ENCODE peak calls at places on chromosome 9, in five cellular contexts. L is thoracic aorta, F is OCI-LY7, M is right lobe of liver, T is dorsolateral prefrontal cortex. Q is an unnamed sample.

GRCh38 chr9:70110194-70111041 is 66.8 kb downstream of the MAMDC2 start:
- DNase-seq in F (no peak), T (no peak), M (no peak), L (no peak), Q (no peak)

GRCh38 chr9:76537150-76537646 is 78.2 kb downstream of the GCNT1 start:
- DNase-seq in L (peak; percentile 3), T (no peak), F (no peak), M (no peak), Q (no peak)

GRCh38 chr9:132997591-132997990 is 19.1 kb downstream of the GFI1B start:
- DNase-seq in M (no peak), T (no peak), L (no peak), F (no peak), Q (no peak)

GRCh38 chr9:77708416-77708815 is 60.3 kb upstream of the GNA14 start:
- DNase-seq in T (no peak), L (no peak), M (no peak), F (no peak), Q (no peak)

GRCh38 chr9:121169094-121169601 is 32.5 kb downstream of the RAB14 start:
- DNase-seq in L (no peak), F (peak; percentile 20), M (no peak), T (no peak), Q (no peak)

GRCh38 chr9:4890242-4890641 is 94.8 kb upstream of the JAK2 start:
- DNase-seq in T (no peak), F (no peak), L (no peak), M (no peak), Q (no peak)

GRCh38 chr9:133059623-133060022 is 2.2 kb upstream of the CEL start:
- DNase-seq in F (peak; percentile 29), T (no peak), L (no peak), M (no peak), Q (no peak)

GRCh38 chr9:37229882-37230482 is 109.6 kb downstream of the ZCCHC7 start:
- DNase-seq in F (no peak), T (no peak), M (no peak), L (no peak), Q (no peak)

GRCh38 chr9:94511943-94512265 is 43.0 kb upstream of the PCAT7 start:
- DNase-seq in T (no peak), F (no peak), M (no peak), L (no peak), Q (no peak)

GRCh38 chr9:1434082-1434481 is 383.9 kb downstream of the DMRT2 start:
- DNase-seq in M (no peak), L (no peak), T (no peak), F (no peak), Q (no peak)

GRCh38 chr9:122445155-122445749 is 32.5 kb downstream of the OR1J1 start:
- DNase-seq in T (no peak), M (no peak), L (no peak), F (no peak), Q (no peak)

GRCh38 chr9:15137089-15137488 is 169.9 kb downstream of the TTC39B start:
- DNase-seq in M (no peak), T (no peak), F (no peak), L (no peak), Q (no peak)

GRCh38 chr9:122580360-122580759 is 2.8 kb downstream of the OR1L8 start:
- DNase-seq in M (no peak), L (no peak), T (no peak), F (no peak), Q (no peak)

GRCh38 chr9:106074006-106074405 is 379.7 kb downstream of the TMEM38B start:
- DNase-seq in T (no peak), L (no peak), M (no peak), F (no peak), Q (no peak)

GRCh38 chr9:10876333-10876732 is 263.5 kb upstream of the PTPRD start:
- DNase-seq in L (no peak), T (no peak), F (no peak), M (no peak), Q (no peak)

GRCh38 chr9:68704498-68704803 is 589 bp upstream of the PIP5K1B start:
- DNase-seq in L (no peak), F (no peak), T (no peak), M (no peak), Q (no peak)

GRCh38 chr9:106322741-106323140 is 540.2 kb upstream of the ZNF462 start:
- DNase-seq in M (no peak), T (no peak), F (no peak), L (no peak), Q (no peak)

GRCh38 chr9:114002986-114003740 is 74.9 kb downstream of the AMBP start:
- DNase-seq in F (no peak), L (no peak), M (no peak), T (no peak), Q (no peak)

GRCh38 chr9:116039893-116040292 is 113.7 kb upstream of the PAPPA start:
- DNase-seq in T (no peak), M (no peak), F (no peak), L (no peak), Q (no peak)

GRCh38 chr9:16275795-16276624 is 594.5 kb downstream of the BNC2 start:
- DNase-seq in T (peak; percentile 74), F (no peak), L (peak; percentile 41), M (peak; percentile 88), Q (no peak)

GRCh38 chr9:104788251-104788650 is 24.3 kb downstream of the NIPSNAP3B start:
- DNase-seq in T (no peak), F (no peak), L (no peak), M (no peak), Q (no peak)

GRCh38 chr9:17063535-17064135 is 71.2 kb upstream of the CNTLN start:
- DNase-seq in T (no peak), M (no peak), L (no peak), F (peak; percentile 43), Q (no peak)

GRCh38 chr9:126649477-126649876 is 35.7 kb downstream of the LMX1B start:
- DNase-seq in L (no peak), F (no peak), M (no peak), T (no peak), Q (no peak)

GRCh38 chr9:87497604-87498045 is at the start of gene DAPK1:
- DNase-seq in T (peak; percentile 62), M (peak; percentile 91), F (no peak), L (no peak), Q (no peak)

GRCh38 chr9:82606071-82606470 is 456.9 kb downstream of the RASEF start:
- DNase-seq in T (no peak), L (no peak), M (no peak), F (no peak), Q (no peak)

GRCh38 chr9:68919666-68920065 is 94.2 kb downstream of the PRKACG start:
- DNase-seq in L (no peak), F (peak; percentile 66), M (no peak), T (no peak), Q (no peak)

GRCh38 chr9:29969408-29969807 is 2396.1 kb upstream of the C9orf72 start:
- DNase-seq in F (no peak), T (no peak), M (no peak), L (no peak), Q (no peak)

GRCh38 chr9:37574241-37574721 is 1.9 kb downstream of the FBXO10 start:
- DNase-seq in L (no peak), T (no peak), F (no peak), M (no peak), Q (no peak)

DNA sequence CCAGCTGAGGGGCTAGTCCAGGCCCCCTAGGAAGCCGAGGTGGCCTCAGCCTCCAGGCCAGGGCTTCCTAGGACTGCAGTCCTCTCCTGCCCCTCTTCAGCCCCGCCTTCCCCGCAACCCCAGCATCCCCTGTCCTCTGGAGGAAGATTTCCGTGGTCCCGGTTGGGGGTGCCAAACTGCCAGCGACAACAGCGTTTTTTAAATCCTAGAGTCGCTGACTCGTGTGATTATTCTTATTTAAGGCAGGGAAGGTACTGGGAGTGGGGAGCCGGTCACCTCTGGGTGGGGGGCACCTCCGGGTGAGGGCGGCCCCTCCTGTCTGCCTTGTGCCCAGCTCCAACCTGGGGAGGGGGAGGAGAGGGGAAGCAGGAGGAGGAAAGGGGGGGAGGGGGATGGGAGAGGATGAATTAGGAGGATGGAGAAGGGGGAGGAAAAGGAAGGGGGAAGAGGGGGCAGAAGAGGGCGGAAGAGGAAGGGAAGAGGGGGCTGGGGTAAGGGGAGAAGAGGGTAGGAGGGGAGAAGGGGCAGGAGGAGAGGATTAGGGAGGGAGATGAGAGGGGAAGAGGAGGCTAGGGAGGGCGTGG is 173.1 kb upstream of the IER5L start:
- DNase-seq in M (no peak), T (no peak), F (no peak), L (no peak), Q (no peak)
- TF ChIP-seq CTCF in M (no peak), T (no peak), F (no peak), L (no peak), Q (no peak)

DNA sequence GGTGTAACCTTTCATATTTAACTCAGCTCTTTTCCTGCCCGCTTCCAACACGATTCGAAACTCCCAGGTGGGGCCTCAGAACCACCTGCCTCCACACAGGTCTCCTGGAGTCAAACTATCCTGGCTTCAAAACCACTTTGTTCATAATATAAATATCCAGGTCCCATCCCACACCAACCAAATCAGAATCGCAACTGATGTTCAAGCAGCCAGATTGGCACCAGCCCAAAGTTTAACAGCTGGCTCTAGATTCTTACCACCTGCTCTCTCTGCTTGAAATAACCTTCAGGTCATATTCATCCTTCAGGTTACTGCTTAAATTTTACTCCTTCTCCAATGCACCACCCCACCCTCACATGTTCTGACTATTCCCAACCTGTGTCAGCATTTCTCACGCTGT is 231.4 kb upstream of the TRPM3 start:
- DNase-seq in L (no peak), M (no peak), F (no peak), T (no peak), Q (no peak)
- H3K27ac ChIP-seq in L (no peak overlapping the region), M (no peak overlapping the region), F (no peak overlapping the region), T (no peak overlapping the region), Q (no peak overlapping the region)

DNA sequence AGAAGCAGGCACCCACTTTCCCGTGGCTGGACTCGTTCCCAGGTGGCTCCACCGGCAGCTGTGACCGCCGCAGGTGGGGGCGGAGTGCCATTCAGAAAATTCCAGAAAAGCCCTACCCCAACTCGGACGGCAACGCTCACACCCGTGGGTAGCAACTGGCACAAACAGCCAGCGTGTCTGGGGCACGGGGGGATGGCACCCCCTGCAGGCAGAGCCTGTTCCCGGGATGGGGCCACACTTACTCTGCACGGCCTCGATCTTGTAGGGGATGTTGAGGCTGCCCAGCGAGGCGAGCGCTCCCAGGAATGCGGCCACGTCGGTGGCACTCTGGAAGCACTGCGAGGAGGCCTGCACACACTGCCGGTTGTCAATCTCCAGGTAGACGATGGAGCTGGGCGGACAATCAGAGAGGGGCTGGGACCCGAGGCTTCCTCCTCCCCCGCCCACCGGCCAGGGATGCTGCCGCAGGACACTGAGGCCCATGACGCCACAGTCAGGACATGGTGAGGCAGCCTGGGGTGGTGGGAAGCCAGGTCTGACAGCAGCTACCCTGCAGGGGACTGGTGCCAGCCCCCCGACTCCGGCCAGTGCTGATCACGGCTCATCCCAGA is 20.2 kb upstream of the SEC16A start:
- DNase-seq in T (no peak), F (no peak), L (no peak), M (no peak), Q (no peak)
- TF ChIP-seq CTCF in T (no peak), F (peak; percentile 32), L (no peak), M (no peak), Q (no peak)

DNA sequence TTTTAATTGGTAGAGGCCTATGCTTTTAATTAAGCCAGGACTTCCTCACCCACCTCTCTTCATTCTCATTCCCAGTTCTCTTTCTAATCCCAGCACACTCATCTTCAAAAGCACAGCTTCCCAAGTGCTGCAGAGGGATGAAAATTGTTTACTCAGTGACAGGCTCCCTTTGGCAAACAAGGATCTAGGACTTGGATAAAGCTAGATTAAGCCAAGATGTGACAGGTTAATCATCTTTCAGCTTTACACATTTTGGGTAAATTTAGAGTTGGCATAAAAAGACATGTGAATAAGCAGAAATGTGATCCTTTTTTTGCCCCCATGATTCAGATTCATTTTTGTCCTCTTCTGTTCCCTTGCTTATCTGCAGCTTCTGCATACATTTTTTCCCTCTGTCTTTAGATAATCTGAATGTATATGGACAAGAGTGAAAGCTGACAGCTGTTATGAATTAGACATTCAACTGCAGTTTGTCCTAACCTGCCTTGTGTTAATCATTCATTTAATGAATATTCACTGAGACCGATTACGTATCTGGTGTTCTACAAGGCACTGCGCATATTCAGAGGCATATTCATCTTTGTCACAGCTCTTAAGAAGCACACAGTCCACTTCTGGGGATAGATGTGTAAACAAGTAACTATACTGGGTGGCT is 19.5 kb downstream of the ADAMTSL1 start:
- DNase-seq in T (no peak), F (no peak), L (no peak), M (no peak), Q (no peak)
- H3K27ac ChIP-seq in T (no peak overlapping the region), F (no peak overlapping the region), L (peak overlapping the region; percentile 96), M (no peak overlapping the region), Q (no peak overlapping the region)